ENCODE peak calls at places on chromosomes 16 and 17, in seven cellular contexts. A, G, Y, V, J, Q and M are unnamed samples. For H3K4me1, the result is how much of the 10 kb centered on the place peaks cover.

GRCh38 chr16:14364386-14365199 is 265.5 kb downstream of the PARN start:
- DNase-seq in G (no peak), V (no peak), A (peak), J (no peak), Q (no peak), Y (peak), M (no peak)

GRCh38 chr17:7191571-7192270 is 12.6 kb upstream of the ASGR1 start:
- DNase-seq in Y (no peak), Q (no peak), G (no peak), A (no peak), J (no peak), V (no peak), M (no peak)

GRCh38 chr17:62680541-62681052 is 53.1 kb downstream of the MRC2 start:
- DNase-seq in J (no peak), G (no peak), Q (no peak), Y (peak), V (peak), A (no peak), M (peak)

GRCh38 chr16:56357291-56357764 is 68.0 kb downstream of the AMFR start:
- DNase-seq in Q (peak), Y (peak), G (no peak), J (no peak), A (no peak), V (peak), M (peak)

GRCh38 chr17:42276609-42277341 is 584 bp upstream of the STAT5B start:
- DNase-seq in G (no peak), A (no peak), J (no peak), V (peak), Y (peak), Q (peak), M (peak)

GRCh38 chr17:65011047-65011446 is 45.5 kb downstream of the GNA13 start:
- DNase-seq in A (no peak), J (no peak), G (no peak), V (no peak), Y (no peak), Q (no peak), M (no peak)

GRCh38 chr17:44967907-44968224 is 237 bp downstream of the C1QL1 start:
- DNase-seq in V (no peak), G (no peak), J (no peak), A (no peak), Y (no peak), Q (no peak), M (no peak)

GRCh38 chr16:77657016-77657415 is 65.3 kb upstream of the NUDT7 start:
- DNase-seq in G (no peak), V (no peak), Y (no peak), Q (no peak), A (peak), J (no peak), M (no peak)

GRCh38 chr17:78378225-78379133 is at the start of gene PGS1:
- DNase-seq in V (peak), A (peak), J (peak), Y (peak), Q (peak), G (peak), M (peak)

GRCh38 chr16:71645450-71645849 is 19.5 kb downstream of the MARVELD3 start:
- DNase-seq in A (no peak), Q (no peak), J (no peak), G (no peak), Y (no peak), V (peak), M (no peak)

GRCh38 chr16:84928679-84929420 is 82.5 kb downstream of the ZDHHC7 start:
- DNase-seq in Y (peak), V (peak), J (no peak), Q (peak), A (no peak), G (no peak), M (peak)

GRCh38 chr17:78314683-78315354 is 45.1 kb downstream of the SOCS3 start:
- DNase-seq in A (no peak), Q (peak), G (no peak), Y (no peak), J (no peak), V (no peak), M (no peak)

GRCh38 chr16:27474041-27474440 is 72.1 kb downstream of the IL21R start:
- DNase-seq in J (no peak), Y (no peak), A (no peak), Q (no peak), V (no peak), G (no peak), M (no peak)

GRCh38 chr16:66247516-66248089 is 118.9 kb upstream of the CDH5 start:
- DNase-seq in Q (peak), Y (no peak), G (no peak), J (no peak), V (peak), A (no peak), M (peak)

GRCh38 chr17:3983945-3984484 is 19.8 kb upstream of the ATP2A3 start:
- DNase-seq in V (no peak), A (no peak), Q (peak), Y (no peak), J (no peak), G (no peak), M (no peak)

GRCh38 chr16:72172105-72173034 is at the start of gene PMFBP1:
- DNase-seq in G (no peak), J (no peak), V (peak), Y (no peak), A (no peak), Q (no peak), M (peak)

DNA sequence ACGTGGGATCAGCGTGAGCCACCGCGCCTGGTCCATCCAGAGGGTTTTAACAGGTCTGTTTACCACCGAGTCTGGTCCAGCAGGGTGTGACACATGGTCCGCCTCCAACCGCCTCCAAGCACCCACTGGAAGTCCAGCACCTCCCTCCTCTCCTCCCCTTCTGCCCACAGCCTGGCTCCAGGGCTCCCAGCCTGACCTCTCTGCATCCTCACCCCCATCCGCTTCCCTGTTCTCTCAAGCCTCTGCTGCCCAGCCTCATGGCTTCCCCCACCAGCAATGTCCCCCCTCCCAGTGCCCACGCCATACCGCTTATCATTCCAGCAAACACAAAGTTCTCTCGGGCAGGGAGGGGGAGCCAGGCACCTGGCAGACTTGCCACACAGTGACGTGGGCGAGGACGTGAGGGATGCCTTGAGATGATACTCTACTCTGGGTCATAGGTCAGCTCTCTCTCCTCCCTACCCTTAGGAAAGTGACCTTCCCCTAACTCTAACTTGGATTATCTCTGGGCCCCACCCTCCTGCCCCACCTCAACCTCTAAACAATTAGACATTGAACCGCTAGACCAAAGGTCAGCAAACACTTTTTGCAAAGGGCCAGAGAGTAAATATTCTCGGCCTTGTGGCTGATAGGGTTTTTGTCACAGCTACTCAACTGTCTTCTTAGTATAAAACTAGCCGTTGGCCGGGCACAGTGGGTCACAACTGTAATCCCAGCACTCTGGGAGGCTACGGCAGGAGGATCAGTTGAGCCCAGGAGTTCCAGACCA is 23.1 kb downstream of the CDC42EP4 start:
- DNase-seq in Q (no peak), Y (peak), A (no peak), J (peak), V (peak), G (peak), M (peak)
- TF ChIP-seq POLR2AphosphoS5 in Q (no peak), Y (peak), A (no peak), J (peak), V (no peak), G (no peak), M (no peak)

DNA sequence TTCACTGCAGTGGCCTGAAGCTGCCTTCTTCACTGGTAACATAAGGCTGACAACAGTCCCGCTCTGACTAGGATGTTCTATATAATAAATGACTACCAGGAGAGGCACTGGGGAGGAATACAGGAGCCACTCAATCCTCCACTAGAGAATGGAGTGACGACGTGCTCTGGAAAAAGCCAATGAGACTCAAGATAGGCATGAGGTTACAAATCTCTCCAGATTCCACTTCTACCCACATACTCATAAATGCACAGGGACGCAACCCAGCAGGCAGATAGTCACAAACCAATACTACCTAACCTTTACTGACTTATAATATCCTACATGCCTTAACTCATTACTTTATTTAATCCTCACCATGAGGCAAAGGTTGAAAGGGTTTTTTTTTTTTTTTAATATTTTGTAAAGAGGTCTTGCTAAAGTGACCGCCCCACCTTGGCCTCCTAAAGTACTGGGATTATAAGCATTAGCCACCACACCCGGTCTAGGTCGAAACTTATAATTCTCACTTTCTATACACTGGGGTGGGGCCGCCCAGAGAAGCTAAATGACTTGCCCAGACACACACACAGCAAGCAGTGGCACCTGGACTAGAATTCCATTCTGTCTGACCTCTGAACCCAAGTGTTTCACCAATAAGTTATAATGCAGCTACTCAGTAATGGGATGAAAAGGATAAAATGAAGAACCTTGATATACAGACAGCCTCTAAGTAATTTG is 33.7 kb downstream of the TOM1L2 start:
- DNase-seq in Q (no peak), Y (no peak), G (no peak), V (peak), A (no peak), J (no peak), M (no peak)
- H3K4me1 ChIP-seq in Q (half or more), Y (half or more), G (under half), V (half or more), A (half or more), J (under half), M (half or more)

GRCh38 chr16:2003827-2004641 is 5.6 kb downstream of the ZNF598 start:
- DNase-seq in V (peak), G (peak), Y (peak), J (peak), A (peak), Q (peak), M (peak)
- TF ChIP-seq POLR2A in V (no peak), G (no peak), Y (no peak), J (no peak), A (no peak), Q (no peak), M (no peak)

GRCh38 chr16:60310836-60311445 is 1576.8 kb upstream of the GOT2 start:
- DNase-seq in Y (no peak), J (no peak), A (no peak), Q (no peak), V (no peak), G (no peak), M (no peak)
- TF ChIP-seq POLR2AphosphoS5 in Y (no peak), J (no peak), A (no peak), Q (no peak), V (no peak), G (no peak), M (no peak)

GRCh38 chr17:50536683-50537646 is 4.4 kb downstream of the EPN3 start:
- DNase-seq in V (no peak), J (no peak), Y (no peak), A (no peak), Q (no peak), G (no peak), M (no peak)
- H3K4me1 ChIP-seq in V (under half), J (under half), Y (half or more), A (half or more), Q (half or more), G (under half), M (under half)

GRCh38 chr16:2007081-2007836 is 2.4 kb downstream of the ZNF598 start:
- DNase-seq in Y (no peak), J (no peak), G (no peak), A (no peak), Q (no peak), V (no peak), M (no peak)

GRCh38 chr16:2008631-2009301 is 855 bp downstream of the ZNF598 start:
- DNase-seq in V (no peak), G (no peak), J (no peak), Y (no peak), A (no peak), Q (no peak), M (no peak)

GRCh38 chr16:2008009-2008526 is 1.6 kb downstream of the ZNF598 start:
- DNase-seq in Y (no peak), Q (peak), V (peak), J (no peak), G (no peak), A (no peak), M (no peak)

GRCh38 chr16:2009302-2009711 is 314 bp downstream of the ZNF598 start:
- DNase-seq in Y (no peak), G (no peak), J (no peak), V (no peak), A (no peak), Q (no peak), M (no peak)

DNA sequence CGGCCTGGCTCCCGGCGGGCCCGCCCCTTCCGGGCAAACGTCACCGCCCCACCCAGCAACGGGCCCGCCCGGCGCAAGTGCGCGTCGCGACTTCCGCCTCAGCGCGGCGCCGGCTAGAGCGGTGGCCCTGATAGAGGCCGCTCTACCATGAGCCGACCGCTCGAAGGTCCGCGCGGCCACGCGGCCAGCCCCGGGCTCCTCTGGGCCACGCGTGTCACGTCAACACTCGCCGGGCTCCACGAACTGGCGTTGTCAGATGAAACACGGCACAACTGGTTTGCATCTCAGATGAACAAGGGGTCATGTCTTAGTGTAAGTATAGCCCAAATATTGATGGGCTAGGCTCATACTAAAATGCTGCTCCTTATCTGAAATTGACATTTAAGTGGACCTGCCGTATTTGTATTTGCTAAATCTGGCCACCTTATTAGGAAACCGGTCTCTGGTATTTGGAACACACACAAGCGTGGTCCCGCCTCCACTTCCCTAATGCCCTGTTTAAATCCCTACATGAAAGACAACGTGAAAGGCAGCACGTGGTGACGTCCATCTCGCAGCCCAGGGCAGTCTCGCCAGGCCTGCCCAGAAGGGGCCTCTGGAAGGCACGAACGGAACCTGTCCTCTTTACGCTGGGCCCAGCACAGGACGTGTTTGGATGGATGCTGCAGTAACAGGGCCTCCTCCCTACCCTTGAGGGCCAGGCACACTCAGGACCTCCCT is at the start of gene ZNF598:
- DNase-seq in G (peak), V (peak), J (peak), A (peak), Q (no peak), Y (peak), M (peak)
- TF ChIP-seq POLR2A in G (peak), V (peak), J (peak), A (no peak), Q (peak), Y (peak), M (peak)

GRCh38 chr17:9571201-9571600 is 4.4 kb downstream of the STX8 start:
- DNase-seq in J (no peak), G (no peak), Y (no peak), A (no peak), Q (no peak), V (no peak), M (no peak)

GRCh38 chr17:9576521-9577401 is at the start of gene CFAP52:
- DNase-seq in V (peak), J (peak), A (peak), Q (peak), G (peak), Y (peak), M (peak)

GRCh38 chr17:9577402-9577709 is 914 bp downstream of the CFAP52 start:
- DNase-seq in G (no peak), J (no peak), A (no peak), Q (no peak), V (no peak), Y (no peak), M (no peak)

GRCh38 chr17:9575381-9576072 is at the start of gene STX8:
- DNase-seq in A (peak), Q (peak), G (peak), V (peak), Y (peak), J (peak), M (peak)
- TF ChIP-seq POLR2AphosphoS5 in A (peak), Q (no peak), G (peak), V (peak), Y (peak), J (peak), M (peak)

DNA sequence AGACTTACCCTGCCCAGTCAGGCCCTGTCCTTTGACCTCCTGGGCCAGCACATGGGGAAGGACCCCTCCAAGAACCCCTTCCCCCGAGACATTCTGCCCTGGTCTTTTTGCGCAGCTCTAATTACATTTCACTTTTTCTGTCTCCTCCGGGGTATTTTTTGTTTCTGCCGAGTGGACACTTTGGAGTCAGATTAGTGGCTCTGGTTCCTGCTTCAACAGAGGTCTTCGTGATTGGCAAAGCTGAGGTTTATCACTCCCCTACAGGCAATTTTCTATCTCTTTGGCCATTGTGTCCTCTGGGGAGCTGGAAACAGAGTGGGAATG is 23.5 kb downstream of the ANKRD40 start:
- DNase-seq in Y (no peak), V (no peak), Q (no peak), J (no peak), A (no peak), G (no peak), M (no peak)
- H3K4me1 ChIP-seq in Y (half or more), V (half or more), Q (under half), J (under half), A (half or more), G (under half), M (under half)

GRCh38 chr16:1299868-1300203 is 9.6 kb upstream of the UBE2I start:
- DNase-seq in Y (no peak), G (no peak), Q (no peak), A (no peak), J (no peak), V (no peak), M (no peak)
- TF ChIP-seq POLR2A in Y (no peak), G (no peak), Q (no peak), A (no peak), J (no peak), V (no peak), M (no peak)